ENCODE peak calls at places on chromosome 11, in seven cellular contexts. B is stimulated activated CD4-positive, alpha-beta T cell treated with anti-CD3 and anti-CD28 coated beads, Interleukin-4, amount 100 ng/mL, for 48 hours; S is activated T-cell treated with anti-CD3 and anti-CD28 coated beads for 24 hours; N is A172; R is fibroblast of lung; V is HAP-1; I is stimulated activated CD8-positive, alpha-beta memory T cell treated with anti-CD3 and anti-CD28 coated beads, Interleukin-15, amount 100 ng/mL, for 1 hour. T is an unnamed sample.

GRCh38 chr11:65917434-65918210 is 1.2 kb downstream of the C11orf68 start:
- DNase-seq in S (no peak), R (no peak), V (no peak), N (no peak), B (no peak), I (no peak), T (no peak)

GRCh38 chr11:10529279-10529678 is 11.7 kb downstream of the RNF141 start:
- DNase-seq in N (no peak), R (no peak), S (no peak), I (no peak), V (no peak), B (no peak), T (no peak)

GRCh38 chr11:111707039-111707690 is 59.0 kb downstream of the PPP2R1B start:
- DNase-seq in V (peak), I (no peak), R (peak), N (no peak), B (no peak), S (no peak), T (no peak)

GRCh38 chr11:36394056-36394455 is 98.0 kb downstream of the PRR5L start:
- DNase-seq in I (no peak), N (no peak), S (no peak), V (no peak), B (no peak), R (no peak), T (no peak)

GRCh38 chr11:2135018-2135569 is 4.1 kb downstream of the IGF2 start:
- DNase-seq in V (no peak), I (no peak), N (no peak), R (no peak), S (no peak), B (no peak), T (no peak)

GRCh38 chr11:128201801-128202200 is 385.6 kb downstream of the ETS1 start:
- DNase-seq in I (no peak), R (no peak), B (no peak), S (no peak), N (no peak), V (no peak), T (no peak)

GRCh38 chr11:2190670-2191471 is 19.3 kb upstream of the TH start:
- DNase-seq in B (no peak), I (no peak), V (peak), N (no peak), S (no peak), R (no peak), T (no peak)

GRCh38 chr11:27672836-27673464 is 27.3 kb downstream of the BDNF start:
- DNase-seq in I (no peak), V (no peak), N (no peak), S (no peak), B (no peak), R (peak), T (no peak)

GRCh38 chr11:71977743-71978418 is 20.8 kb upstream of the IL18BP start:
- DNase-seq in S (peak), N (peak), V (peak), B (peak), R (peak), I (peak), T (no peak)

GRCh38 chr11:96272542-96273306 is 70.3 kb downstream of the MAML2 start:
- DNase-seq in S (no peak), R (peak), V (no peak), I (no peak), B (no peak), N (no peak), T (no peak)

GRCh38 chr11:65316979-65317786 is 2.5 kb downstream of the CDC42EP2 start:
- DNase-seq in I (no peak), R (peak), B (no peak), N (peak), V (peak), S (no peak), T (no peak)

GRCh38 chr11:69887841-69888670 is 68.8 kb upstream of the FGF3 start:
- DNase-seq in V (no peak), S (no peak), I (no peak), N (no peak), B (no peak), R (no peak), T (no peak)

GRCh38 chr11:70630068-70630467 is 231.7 kb downstream of the CTTN start:
- DNase-seq in I (no peak), S (no peak), N (no peak), B (no peak), V (no peak), R (no peak), T (no peak)

GRCh38 chr11:59197990-59198389 is 14.7 kb downstream of the MPEG1 start:
- DNase-seq in V (no peak), R (peak), N (no peak), S (no peak), I (no peak), B (no peak), T (no peak)

GRCh38 chr11:73296501-73297230 is 11.4 kb upstream of the ARHGEF17 start:
- DNase-seq in R (no peak), N (no peak), S (no peak), V (no peak), I (no peak), B (no peak), T (no peak)

GRCh38 chr11:76799061-76799804 is 16.1 kb downstream of the TSKU start:
- DNase-seq in S (peak), I (peak), R (peak), B (peak), N (peak), V (peak), T (peak)

GRCh38 chr11:110295487-110296225 is 758 bp downstream of the RDX start:
- DNase-seq in R (peak), N (peak), I (no peak), V (peak), B (peak), S (peak), T (no peak)

GRCh38 chr11:42315267-42315666 is 855.8 kb upstream of the LRRC4C start:
- DNase-seq in R (no peak), I (no peak), B (no peak), N (no peak), V (no peak), S (no peak), T (no peak)

GRCh38 chr11:131624526-131624925 is 254.1 kb downstream of the NTM start:
- DNase-seq in I (no peak), R (no peak), B (no peak), S (no peak), N (peak), V (no peak), T (no peak)

GRCh38 chr11:21798216-21798615 is 394.7 kb upstream of the ANO5 start:
- DNase-seq in S (no peak), N (no peak), V (no peak), B (no peak), R (no peak), I (no peak), T (no peak)

GRCh38 chr11:14413307-14414072 is 54.5 kb upstream of the RRAS2 start:
- DNase-seq in I (no peak), N (no peak), V (peak), B (no peak), S (no peak), R (peak), T (no peak)

GRCh38 chr11:125494987-125495725 is 909 bp downstream of the FEZ1 start:
- DNase-seq in B (no peak), N (no peak), R (peak), S (no peak), V (peak), I (no peak), T (no peak)

GRCh38 chr11:70641366-70641765 is 243.0 kb downstream of the CTTN start:
- DNase-seq in S (no peak), N (no peak), V (no peak), I (no peak), R (no peak), B (no peak), T (no peak)

GRCh38 chr11:102603091-102603490 is 22.0 kb downstream of the MMP20 start:
- DNase-seq in I (no peak), N (peak), R (peak), B (no peak), V (no peak), S (no peak), T (no peak)

GRCh38 chr11:124108158-124108557 is 7.1 kb upstream of the VWA5A start:
- DNase-seq in S (no peak), R (peak), B (no peak), N (no peak), V (no peak), I (no peak), T (no peak)

T was measured in D721Med.